ENCODE peak calls at places on chromosomes 3 and 15, in nine cellular contexts. L is kidney, A is ovary, G is tibial artery, N is brain microvascular endothelial cell, K is OCI-LY7, M is K562, E is left ventricle myocardium inferior, P is spleen. W is an unnamed sample. For H3K36me3, the result is how much of the 10 kb centered on the place peaks cover.

GRCh38 chr3:86880066-86880465 is 110.9 kb downstream of the VGLL3 start:
- DNase-seq in N (no peak), L (no peak), G (no peak), M (no peak), K (no peak), A (no peak), P (no peak), E (no peak), W (no peak)

GRCh38 chr3:100277255-100277800 is 16.5 kb downstream of the TBC1D23 start:
- DNase-seq in N (no peak), E (no peak), M (no peak), G (no peak), A (no peak), P (no peak), L (no peak), K (no peak), W (no peak)

GRCh38 chr3:101144080-101144479 is 150.9 kb upstream of the ABI3BP start:
- DNase-seq in M (no peak), E (no peak), A (no peak), P (no peak), N (no peak), K (no peak), G (no peak), L (no peak), W (no peak)

GRCh38 chr3:99774467-99774866 is 43.2 kb upstream of the CMSS1 start:
- DNase-seq in A (no peak), P (no peak), M (no peak), N (peak), L (no peak), E (no peak), K (no peak), G (no peak), W (no peak)

GRCh38 chr3:150410311-150411105 is 2.4 kb downstream of the TSC22D2 start:
- DNase-seq in K (peak), E (peak), L (peak), N (no peak), M (peak), G (peak), P (peak), A (peak), W (peak)

GRCh38 chr15:101597360-101597928 is 54.7 kb downstream of the TM2D3 start:
- DNase-seq in P (no peak), N (no peak), M (no peak), A (no peak), E (no peak), G (no peak), K (no peak), L (no peak), W (no peak)

GRCh38 chr3:171192176-171192854 is 165.8 kb upstream of the SLC2A2 start:
- DNase-seq in A (no peak), P (no peak), G (no peak), N (peak), L (no peak), M (peak), E (no peak), K (no peak), W (no peak)

GRCh38 chr3:96863129-96863740 is 48.8 kb downstream of the EPHA6 start:
- DNase-seq in P (no peak), G (no peak), M (peak), A (no peak), N (peak), K (peak), L (no peak), E (no peak), W (no peak)

GRCh38 chr3:79824166-79824565 is 56.4 kb upstream of the ROBO1 start:
- DNase-seq in E (no peak), M (no peak), L (no peak), N (no peak), K (no peak), P (no peak), G (no peak), A (no peak), W (no peak)

DNA sequence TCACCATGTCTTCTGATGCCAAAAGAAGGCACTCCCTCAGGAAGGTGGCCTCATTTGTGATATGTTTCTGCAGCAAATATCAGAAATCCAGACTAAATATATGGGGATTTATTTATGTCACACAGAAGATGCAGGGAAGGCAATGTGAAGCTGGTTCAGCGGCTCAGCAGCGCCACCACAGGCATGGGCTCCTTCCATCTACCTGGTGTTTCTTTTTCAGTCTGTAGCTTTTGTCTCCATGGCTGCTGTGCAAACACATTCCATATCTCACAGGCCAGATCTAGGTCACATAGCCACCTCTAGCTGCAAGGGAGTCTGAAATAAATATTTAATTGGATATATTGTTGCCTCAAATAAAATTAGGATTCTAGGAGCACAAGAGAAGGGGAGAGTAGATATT is 502.1 kb upstream of the IL12A start:
- DNase-seq in M (no peak), G (no peak), K (no peak), P (no peak), L (no peak), N (no peak), E (no peak), A (no peak), W (no peak)
- TF ChIP-seq CTCF in M (no peak), G (no peak), K (peak), P (no peak), L (no peak), N (no peak), E (no peak), A (no peak), W (no peak)

DNA sequence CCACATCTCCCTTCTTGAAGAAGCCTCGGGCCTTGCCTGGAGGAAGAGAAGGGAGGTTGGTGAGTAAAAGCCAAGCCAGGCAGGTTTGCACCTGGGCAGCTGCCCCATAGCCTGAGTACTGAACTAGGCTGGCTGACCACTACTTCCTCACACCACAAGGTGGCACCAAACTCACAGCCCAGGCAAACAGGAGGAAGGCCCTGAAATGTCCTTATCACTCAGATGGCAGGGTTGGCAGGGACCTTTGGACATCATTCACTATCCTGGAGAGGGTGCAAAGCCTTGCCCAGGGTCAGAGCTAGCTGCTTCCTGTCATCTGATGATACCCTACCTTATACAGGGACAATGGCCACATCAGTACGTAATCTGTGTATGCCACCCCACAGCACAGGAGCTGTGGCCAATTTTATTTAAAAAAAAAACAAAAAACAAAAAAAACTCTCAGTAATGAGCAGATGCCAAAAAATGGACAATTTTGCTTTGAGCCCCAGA is 2.2 kb upstream of the GRAMD2A start:
- DNase-seq in K (peak), L (peak), G (peak), N (peak), P (peak), A (peak), M (peak), E (peak), W (peak)
- H3K27ac ChIP-seq in K (no peak), L (no peak), G (peak), N (no peak), P (no peak), A (no peak), M (no peak), E (peak), W (peak)

GRCh38 chr15:63264685-63265302 is 12.6 kb upstream of the APH1B start:
- DNase-seq in L (no peak), G (no peak), P (no peak), A (no peak), M (no peak), K (no peak), N (no peak), E (no peak), W (no peak)
- H3K36me3 ChIP-seq in L (under half), G (under half), P (half or more), A (under half), M (under half), K (under half), N (under half), E (under half), W (under half)

GRCh38 chr15:79863886-79864285 is 32.9 kb downstream of the MTHFS start:
- DNase-seq in G (no peak), M (no peak), A (no peak), L (no peak), E (no peak), N (no peak), P (no peak), K (no peak), W (no peak)

GRCh38 chr15:79853492-79854328 is 43.1 kb downstream of the MTHFS start:
- DNase-seq in N (peak), M (peak), K (peak), E (peak), L (no peak), A (peak), P (peak), G (peak), W (peak)

DNA sequence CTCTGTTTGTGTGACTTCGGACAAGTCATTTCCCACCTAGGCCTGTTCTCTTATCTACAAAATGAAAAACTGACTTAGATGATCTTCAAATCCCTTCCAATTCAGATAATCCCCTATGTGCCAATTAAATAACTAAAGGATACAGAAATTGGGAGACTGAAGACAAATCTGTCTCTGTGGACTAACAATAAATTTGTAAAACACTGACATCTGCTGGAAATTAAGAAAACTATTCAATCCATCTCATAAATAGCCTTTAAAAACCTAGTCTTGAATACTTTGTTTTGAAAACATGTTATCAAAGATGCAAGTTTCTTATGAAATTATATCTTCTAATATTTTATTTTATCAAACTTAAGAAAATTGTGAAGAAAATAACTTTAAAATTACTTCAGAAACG is 38.3 kb downstream of the MTHFS start:
- DNase-seq in G (no peak), K (no peak), L (no peak), E (no peak), M (no peak), N (no peak), P (no peak), A (no peak), W (no peak)
- TF ChIP-seq CTCF in G (no peak), K (peak), L (no peak), E (peak), M (peak), N (no peak), P (no peak), A (no peak), W (no peak)

DNA sequence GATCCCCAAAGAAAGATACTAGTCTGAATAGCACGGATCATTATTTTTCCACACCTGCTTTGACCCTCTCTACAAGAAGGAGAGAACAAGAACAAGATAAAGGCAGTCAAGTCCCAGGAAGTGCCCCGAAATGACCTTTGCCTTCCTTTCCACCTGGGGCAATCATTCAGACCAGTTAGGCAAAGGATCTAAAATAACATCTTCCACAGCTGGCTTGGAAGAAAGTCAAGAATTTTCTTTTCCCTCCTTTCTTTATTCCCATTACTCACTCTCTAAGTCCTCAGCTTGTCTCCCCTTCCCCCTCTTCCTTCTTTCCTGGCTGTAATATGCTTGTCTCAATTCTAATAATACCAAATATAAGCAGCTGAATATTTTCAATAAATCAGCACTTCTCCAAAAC is 62.6 kb downstream of the FMN1 start:
- DNase-seq in N (peak), A (no peak), P (no peak), G (no peak), L (no peak), M (no peak), K (no peak), E (no peak), W (no peak)
- H3K27ac ChIP-seq in N (peak), A (no peak), P (no peak), G (no peak), L (no peak), M (no peak), K (no peak), E (no peak), W (no peak)

GRCh38 chr15:80946576-80946975 is 43.0 kb downstream of the MESD start:
- DNase-seq in N (no peak), P (no peak), K (no peak), E (no peak), A (no peak), G (peak), M (no peak), L (no peak), W (no peak)
- H3K36me3 ChIP-seq in N (under half), P (half or more), K (under half), E (half or more), A (under half), G (half or more), M (under half), L (under half), W (under half)

DNA sequence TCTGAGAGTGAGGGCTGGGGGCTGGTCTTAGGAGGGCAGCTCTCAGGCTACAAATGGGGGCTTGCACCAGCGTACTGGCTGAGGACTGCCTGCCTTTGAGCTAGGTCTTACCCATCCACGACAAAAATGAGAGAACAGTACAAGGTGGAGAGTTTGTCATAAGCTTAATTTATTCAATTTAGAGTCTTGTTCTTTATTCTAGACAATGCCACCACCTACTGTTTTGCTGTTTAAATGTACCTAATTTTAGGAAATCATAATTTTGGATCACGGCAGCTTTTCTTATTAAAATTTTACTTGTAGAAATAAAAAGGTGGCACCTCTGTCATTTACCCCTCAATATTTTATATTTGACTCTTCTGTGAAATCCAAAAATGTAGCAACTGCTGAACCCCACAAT is 88.4 kb downstream of the SLCO3A1 start:
- DNase-seq in L (no peak), N (no peak), M (no peak), P (no peak), G (no peak), E (no peak), K (no peak), A (no peak), W (no peak)
- TF ChIP-seq CTCF in L (no peak), N (no peak), M (no peak), P (no peak), G (no peak), E (peak), K (peak), A (no peak), W (no peak)

DNA sequence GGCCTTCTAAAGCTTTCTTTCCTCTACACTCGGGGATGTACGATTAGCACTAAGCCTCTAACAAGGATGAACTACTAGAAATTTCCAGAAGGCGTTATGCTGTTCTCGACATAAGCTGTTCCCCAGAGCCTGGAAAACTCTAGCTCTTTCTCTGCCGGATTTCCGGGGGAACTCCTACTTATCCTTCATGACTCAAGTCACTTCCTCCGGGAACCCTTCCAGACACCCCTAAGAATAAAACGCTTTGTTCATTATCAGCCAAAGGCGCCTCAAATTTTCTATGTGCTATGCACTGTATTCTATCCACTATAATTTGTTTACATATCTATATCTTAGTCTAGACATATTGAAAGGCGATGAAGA is 455 bp upstream of the SNAP23 start:
- DNase-seq in N (peak), G (no peak), P (no peak), A (no peak), M (peak), L (no peak), K (no peak), E (no peak), W (peak)
- H3K27ac ChIP-seq in N (peak), G (peak), P (peak), A (peak), M (peak), L (peak), K (peak), E (peak), W (peak)